ENCODE peak calls at places on chromosomes 13 and 19, in seven cellular contexts. D is CD8-positive, alpha-beta T cell; X is SK-N-SH; V is CD8-positive, alpha-beta memory T cell; G is body of pancreas; R is heart left ventricle; K is H7. T is an unnamed sample.

GRCh38 chr19:29873024-29873800 is 61.4 kb downstream of the CCNE1 start:
- DNase-seq in X (peak; percentile 96), D (peak; percentile 49), K (peak; percentile 97), R (no peak), V (peak; percentile 65), G (peak; percentile 50), T (peak; percentile 34)

GRCh38 chr19:30105723-30106122 is 163.7 kb downstream of the URI1 start:
- DNase-seq in D (no peak), V (no peak), K (no peak), R (no peak), X (no peak), G (no peak), T (no peak)

GRCh38 chr13:109669234-109669612 is 117.2 kb downstream of the IRS2 start:
- DNase-seq in G (no peak), V (no peak), K (no peak), D (no peak), X (no peak), R (peak; percentile 41), T (no peak)

GRCh38 chr13:48431431-48431830 is 18.5 kb upstream of the LPAR6 start:
- DNase-seq in K (no peak), V (no peak), G (no peak), R (no peak), D (no peak), X (no peak), T (no peak)

GRCh38 chr19:9128171-9128570 is 1.4 kb upstream of the OR7G3 start:
- DNase-seq in X (no peak), K (no peak), R (no peak), V (no peak), G (no peak), D (no peak), T (no peak)

GRCh38 chr19:30516111-30516510 is 143.9 kb downstream of the ZNF536 start:
- DNase-seq in X (no peak), D (no peak), K (no peak), V (no peak), G (no peak), R (no peak), T (no peak)

GRCh38 chr13:112346173-112346898 is 29.8 kb upstream of the SPACA7 start:
- DNase-seq in G (no peak), D (no peak), K (no peak), X (no peak), V (no peak), R (no peak), T (no peak)

GRCh38 chr13:99516153-99516929 is 15.1 kb downstream of the TM9SF2 start:
- DNase-seq in R (no peak), G (no peak), X (no peak), D (no peak), V (no peak), K (no peak), T (no peak)

GRCh38 chr19:43469160-43469480 is 3.7 kb upstream of the LYPD3 start:
- DNase-seq in G (no peak), V (no peak), R (no peak), D (no peak), X (no peak), K (no peak), T (no peak)

GRCh38 chr19:1921326-1921725 is 16.1 kb downstream of the ADAT3 start:
- DNase-seq in R (no peak), X (no peak), D (no peak), V (no peak), K (no peak), G (no peak), T (no peak)

GRCh38 chr13:45878966-45879365 is 27.4 kb upstream of the SIAH3 start:
- DNase-seq in K (no peak), V (no peak), X (no peak), R (no peak), G (no peak), D (no peak), T (no peak)

GRCh38 chr13:51581148-51581820 is 3.0 kb upstream of the WDFY2 start:
- DNase-seq in R (no peak), K (no peak), G (no peak), V (no peak), X (no peak), D (no peak), T (no peak)

GRCh38 chr19:40139533-40140287 is 49.0 kb upstream of the ZNF780A start:
- DNase-seq in D (no peak), K (peak; percentile 31), V (no peak), X (peak; percentile 55), R (no peak), G (peak; percentile 23), T (peak; percentile 51)

GRCh38 chr13:95123726-95124125 is 177.5 kb downstream of the ABCC4 start:
- DNase-seq in X (no peak), R (no peak), V (no peak), D (no peak), K (no peak), G (no peak), T (no peak)

DNA sequence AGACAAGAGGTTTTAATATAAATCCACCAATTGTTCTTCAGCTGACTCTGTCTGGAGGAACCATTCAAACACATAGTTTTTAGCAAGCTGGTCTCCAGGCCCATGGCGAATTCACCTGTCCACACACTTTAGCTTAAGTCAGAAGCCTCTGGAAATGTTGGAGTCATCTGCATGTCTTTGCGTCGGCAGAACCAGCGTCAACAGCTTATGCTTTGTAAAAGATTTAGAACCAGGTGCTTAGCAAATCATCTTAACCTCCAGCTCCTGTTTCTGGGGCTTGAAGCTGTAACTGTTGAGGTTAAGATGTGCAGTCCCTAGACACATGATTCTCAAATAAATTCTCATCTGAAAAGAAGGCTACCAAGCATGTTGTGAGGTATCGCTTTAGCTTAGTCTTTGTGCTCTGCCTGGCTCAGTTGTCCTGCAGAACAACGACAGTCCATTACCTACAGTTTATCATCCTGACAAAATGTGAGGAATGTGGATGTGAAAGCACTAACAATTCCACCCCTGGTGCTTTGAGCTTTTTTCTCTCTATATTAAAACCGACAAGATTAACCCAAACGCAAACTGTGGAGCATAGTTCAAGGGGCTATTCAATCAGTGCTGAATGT is 4.4 kb downstream of the EFNB2 start:
- DNase-seq in V (no peak), K (no peak), R (no peak), D (no peak), G (no peak), X (no peak), T (no peak)
- H3K27me3 ChIP-seq in V (peaks cover 21% of the 10 kb centered on the region), K (peaks cover 17% of the 10 kb centered on the region), R (no peaks in the 10 kb centered on the region), D (peaks cover 15% of the 10 kb centered on the region), G (no peaks in the 10 kb centered on the region), X (no peaks in the 10 kb centered on the region), T (no peaks in the 10 kb centered on the region)

GRCh38 chr13:108225440-108225839 is 7.2 kb downstream of the ABHD13 start:
- DNase-seq in R (no peak), K (no peak), V (no peak), G (no peak), D (no peak), X (no peak), T (no peak)

GRCh38 chr13:108230377-108230776 is 12.2 kb downstream of the ABHD13 start:
- DNase-seq in D (no peak), V (no peak), R (no peak), G (no peak), X (no peak), K (no peak), T (no peak)

GRCh38 chr13:108226184-108226583 is 8.0 kb downstream of the ABHD13 start:
- DNase-seq in X (peak; percentile 60), G (no peak), D (no peak), K (no peak), V (no peak), R (no peak), T (no peak)

GRCh38 chr13:108223850-108224503 is 5.8 kb downstream of the ABHD13 start:
- DNase-seq in X (no peak), K (no peak), D (no peak), G (no peak), R (no peak), V (no peak), T (no peak)

GRCh38 chr13:108227651-108228272 is 9.6 kb downstream of the ABHD13 start:
- DNase-seq in D (no peak), K (no peak), G (no peak), X (peak; percentile 22), V (no peak), R (no peak), T (peak; percentile 32)
- H3K27me3 ChIP-seq in D (no peaks in the 10 kb centered on the region), K (no peaks in the 10 kb centered on the region), G (no peaks in the 10 kb centered on the region), X (no peaks in the 10 kb centered on the region), V (no peaks in the 10 kb centered on the region), R (no peaks in the 10 kb centered on the region), T (no peaks in the 10 kb centered on the region)

GRCh38 chr13:111090169-111090568 is 24.9 kb upstream of the ARHGEF7 start:
- DNase-seq in K (no peak), R (no peak), V (no peak), G (no peak), D (no peak), X (no peak), T (no peak)

GRCh38 chr13:111093634-111094033 is 21.5 kb upstream of the ARHGEF7 start:
- DNase-seq in D (no peak), K (peak; percentile 76), G (no peak), X (no peak), V (no peak), R (no peak), T (no peak)

GRCh38 chr13:111095031-111095840 is 19.9 kb upstream of the ARHGEF7 start:
- DNase-seq in K (peak; percentile 43), V (no peak), G (no peak), R (no peak), D (no peak), X (no peak), T (no peak)

GRCh38 chr13:111093136-111093535 is 22.0 kb upstream of the ARHGEF7 start:
- DNase-seq in D (no peak), X (no peak), K (no peak), G (no peak), V (no peak), R (no peak), T (no peak)

DNA sequence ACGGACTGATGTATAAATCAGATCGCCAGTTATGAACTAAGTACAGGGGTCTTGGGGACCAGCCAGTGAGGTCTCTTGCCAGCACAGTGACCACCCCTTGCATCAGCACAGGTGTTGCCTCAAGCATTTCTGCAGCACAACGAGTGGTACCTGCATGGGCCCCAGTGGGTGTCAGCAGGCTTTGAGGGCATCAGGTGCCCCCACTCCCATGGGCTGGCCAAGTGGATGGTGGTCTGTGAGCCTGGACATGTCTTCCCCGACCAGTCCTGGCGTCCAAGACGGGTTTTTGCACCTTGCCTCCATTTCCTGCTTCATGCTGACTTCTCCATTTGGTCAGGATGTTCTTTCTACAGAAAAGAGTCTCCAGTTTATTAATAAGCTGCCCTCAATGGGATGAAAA is 22.4 kb upstream of the ARHGEF7 start:
- DNase-seq in X (no peak), R (no peak), K (no peak), D (no peak), V (no peak), G (no peak), T (no peak)
- H3K27me3 ChIP-seq in X (peaks cover 21% of the 10 kb centered on the region), R (no peaks in the 10 kb centered on the region), K (no peaks in the 10 kb centered on the region), D (peaks cover 7% of the 10 kb centered on the region), V (peaks cover 6% of the 10 kb centered on the region), G (no peaks in the 10 kb centered on the region), T (peaks cover 31% of the 10 kb centered on the region)

DNA sequence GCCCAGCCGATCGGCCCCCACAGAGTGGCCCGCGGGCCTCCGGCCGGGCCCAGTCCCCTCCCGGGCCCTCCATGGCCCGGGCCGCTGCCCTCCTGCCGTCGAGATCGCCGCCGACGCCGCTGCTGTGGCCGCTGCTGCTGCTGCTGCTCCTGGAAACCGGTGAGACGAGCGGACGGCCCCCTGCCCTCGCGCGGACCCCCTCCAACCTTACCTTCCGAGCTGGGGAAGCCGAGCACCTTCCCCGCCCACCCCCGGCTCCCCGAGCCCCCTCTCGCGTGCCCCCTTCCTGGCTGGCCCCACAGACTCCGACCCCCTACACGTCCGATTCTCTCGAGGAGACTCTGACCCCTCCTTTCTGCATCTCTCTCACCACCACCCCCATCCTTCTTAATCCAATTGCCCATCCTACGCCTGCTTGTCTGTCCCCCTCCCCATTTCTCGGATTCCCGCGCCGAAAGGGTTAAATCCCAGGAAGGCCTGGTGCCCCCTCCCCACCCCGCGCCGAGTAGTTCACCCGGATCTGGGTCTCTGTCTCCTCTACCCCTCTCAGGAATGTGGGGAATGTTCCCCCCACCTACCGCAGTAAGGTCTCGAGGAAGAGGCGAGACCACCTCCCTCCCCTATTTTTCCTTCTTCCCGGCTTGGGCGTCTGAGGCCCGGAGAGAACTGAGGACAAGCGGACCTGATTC is 502 bp downstream of the NECTIN2 start:
- DNase-seq in X (peak; percentile 48), K (peak; percentile 94), D (no peak), R (peak; percentile 39), V (no peak), G (peak; percentile 34), T (peak; percentile 47)
- H3K27me3 ChIP-seq in X (no peaks in the 10 kb centered on the region), K (no peaks in the 10 kb centered on the region), D (no peaks in the 10 kb centered on the region), R (no peaks in the 10 kb centered on the region), V (no peaks in the 10 kb centered on the region), G (no peaks in the 10 kb centered on the region), T (no peaks in the 10 kb centered on the region)